ENCODE peak calls at places on chromosome 4, in five cellular contexts. One of them, this sample, is unnamed.

GRCh38 chr4:6546681-6547447 is 28.1 kb upstream of the MAN2B2 start:
- DNase-seq in upper lobe of left lung: peak; percentile 29
- DNase-seq in sigmoid colon: no peak
- DNase-seq in spleen: no peak
- DNase-seq in prostate gland: peak; percentile 33
- DNase-seq in this sample: no peak

GRCh38 chr4:8675383-8675782 is 82.8 kb downstream of the CPZ start:
- DNase-seq in upper lobe of left lung: no peak
- DNase-seq in prostate gland: no peak
- DNase-seq in spleen: peak; percentile 51
- DNase-seq in sigmoid colon: peak; percentile 55
- DNase-seq in this sample: no peak

GRCh38 chr4:187183826-187184225 is 460.2 kb upstream of the FAT1 start:
- DNase-seq in spleen: no peak
- DNase-seq in upper lobe of left lung: no peak
- DNase-seq in sigmoid colon: no peak
- DNase-seq in prostate gland: no peak
- DNase-seq in this sample: no peak

GRCh38 chr4:145071560-145071959 is 26.4 kb downstream of the ANAPC10 start:
- DNase-seq in prostate gland: no peak
- DNase-seq in sigmoid colon: no peak
- DNase-seq in upper lobe of left lung: no peak
- DNase-seq in spleen: no peak
- DNase-seq in this sample: no peak

GRCh38 chr4:138291431-138291830 is 49.3 kb upstream of the SLC7A11 start:
- DNase-seq in spleen: no peak
- DNase-seq in sigmoid colon: no peak
- DNase-seq in prostate gland: no peak
- DNase-seq in upper lobe of left lung: no peak
- DNase-seq in this sample: no peak

GRCh38 chr4:2836391-2836859 is 7.2 kb upstream of the ADD1 start:
- DNase-seq in sigmoid colon: peak; percentile 62
- DNase-seq in spleen: no peak
- DNase-seq in prostate gland: no peak
- DNase-seq in upper lobe of left lung: no peak
- DNase-seq in this sample: no peak

GRCh38 chr4:142112451-142112850 is 476.1 kb downstream of the IL15 start:
- DNase-seq in spleen: no peak
- DNase-seq in sigmoid colon: no peak
- DNase-seq in prostate gland: no peak
- DNase-seq in upper lobe of left lung: no peak
- DNase-seq in this sample: no peak

GRCh38 chr4:128688846-128689467 is 120.5 kb upstream of the JADE1 start:
- DNase-seq in prostate gland: no peak
- DNase-seq in sigmoid colon: no peak
- DNase-seq in spleen: no peak
- DNase-seq in upper lobe of left lung: no peak
- DNase-seq in this sample: no peak

GRCh38 chr4:124810814-124811213 is 98.3 kb upstream of the ANKRD50 start:
- DNase-seq in upper lobe of left lung: no peak
- DNase-seq in prostate gland: no peak
- DNase-seq in spleen: no peak
- DNase-seq in sigmoid colon: no peak
- DNase-seq in this sample: no peak

GRCh38 chr4:39353478-39354177 is 12.5 kb downstream of the RFC1 start:
- DNase-seq in spleen: no peak
- DNase-seq in upper lobe of left lung: no peak
- DNase-seq in sigmoid colon: no peak
- DNase-seq in prostate gland: no peak
- DNase-seq in this sample: no peak

GRCh38 chr4:73609688-73610087 is 10.5 kb downstream of the RASSF6 start:
- DNase-seq in upper lobe of left lung: no peak
- DNase-seq in spleen: no peak
- DNase-seq in prostate gland: no peak
- DNase-seq in sigmoid colon: no peak
- DNase-seq in this sample: no peak

GRCh38 chr4:17033256-17034245 is 135.1 kb upstream of the LDB2 start:
- DNase-seq in prostate gland: no peak
- DNase-seq in sigmoid colon: no peak
- DNase-seq in upper lobe of left lung: no peak
- DNase-seq in spleen: no peak
- DNase-seq in this sample: no peak

GRCh38 chr4:104451573-104451972 is 43.1 kb downstream of the CXXC4 start:
- DNase-seq in spleen: no peak
- DNase-seq in upper lobe of left lung: no peak
- DNase-seq in sigmoid colon: no peak
- DNase-seq in prostate gland: no peak
- DNase-seq in this sample: no peak

GRCh38 chr4:186807809-186808634 is 84.4 kb upstream of the FAT1 start:
- DNase-seq in spleen: no peak
- DNase-seq in upper lobe of left lung: no peak
- DNase-seq in sigmoid colon: no peak
- DNase-seq in prostate gland: no peak
- DNase-seq in this sample: no peak

GRCh38 chr4:128029907-128030306 is 31.2 kb upstream of the LARP1B start:
- DNase-seq in prostate gland: no peak
- DNase-seq in upper lobe of left lung: no peak
- DNase-seq in spleen: no peak
- DNase-seq in sigmoid colon: no peak
- DNase-seq in this sample: no peak

GRCh38 chr4:98394134-98394533 is 132.9 kb downstream of the RAP1GDS1 start:
- DNase-seq in upper lobe of left lung: no peak
- DNase-seq in sigmoid colon: no peak
- DNase-seq in spleen: no peak
- DNase-seq in prostate gland: no peak
- DNase-seq in this sample: no peak

GRCh38 chr4:105620640-105621323 is 68.4 kb downstream of the ARHGEF38 start:
- DNase-seq in prostate gland: no peak
- DNase-seq in upper lobe of left lung: peak; percentile 62
- DNase-seq in sigmoid colon: no peak
- DNase-seq in spleen: no peak
- DNase-seq in this sample: no peak

GRCh38 chr4:87811977-87812376 is 12.6 kb downstream of the IBSP start:
- DNase-seq in prostate gland: no peak
- DNase-seq in sigmoid colon: no peak
- DNase-seq in upper lobe of left lung: no peak
- DNase-seq in spleen: no peak
- DNase-seq in this sample: no peak

DNA sequence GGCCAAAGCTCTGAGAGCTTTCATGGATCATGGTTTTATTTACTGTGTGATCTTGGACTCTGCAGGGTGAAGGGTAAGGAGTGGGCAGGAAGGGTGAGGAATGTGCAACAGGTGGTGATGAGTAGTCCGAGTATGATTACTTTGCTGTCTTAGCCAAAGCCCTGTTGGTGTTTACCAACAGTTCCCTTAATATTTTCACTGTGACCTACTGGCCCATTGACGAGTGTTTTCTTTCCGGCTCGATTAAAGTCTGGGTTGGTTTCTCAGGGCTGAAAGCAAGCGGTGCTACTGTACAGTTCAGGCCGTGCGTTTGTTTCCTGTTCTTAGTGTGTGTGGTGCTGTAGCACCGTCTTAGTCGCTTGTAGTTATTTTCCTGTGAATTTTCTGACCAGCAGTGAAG is 2.6 kb downstream of the ARHGAP24 start:
- DNase-seq in spleen: no peak
- DNase-seq in upper lobe of left lung: no peak
- DNase-seq in prostate gland: no peak
- DNase-seq in sigmoid colon: no peak
- DNase-seq in this sample: no peak
- H3K4me3 ChIP-seq in spleen: peak overlapping the region; percentile 60
- H3K4me3 ChIP-seq in upper lobe of left lung: no peak overlapping the region
- H3K4me3 ChIP-seq in prostate gland: no peak overlapping the region
- H3K4me3 ChIP-seq in sigmoid colon: no peak overlapping the region
- H3K4me3 ChIP-seq in this sample: peak overlapping the region; percentile 66

GRCh38 chr4:93828332-93828829 is at the start of gene ATOH1:
- DNase-seq in spleen: no peak
- DNase-seq in prostate gland: no peak
- DNase-seq in upper lobe of left lung: no peak
- DNase-seq in sigmoid colon: no peak
- DNase-seq in this sample: no peak
- TF ChIP-seq POLR2AphosphoS5 in spleen: no peak
- TF ChIP-seq POLR2AphosphoS5 in prostate gland: no peak
- TF ChIP-seq POLR2AphosphoS5 in upper lobe of left lung: no peak
- TF ChIP-seq POLR2AphosphoS5 in sigmoid colon: no peak
- TF ChIP-seq POLR2AphosphoS5 in this sample: no peak

GRCh38 chr4:122901621-122902020 is 20.8 kb downstream of the NUDT6 start:
- DNase-seq in sigmoid colon: no peak
- DNase-seq in prostate gland: no peak
- DNase-seq in upper lobe of left lung: no peak
- DNase-seq in spleen: no peak
- DNase-seq in this sample: no peak

GRCh38 chr4:122896270-122896669 is 26.1 kb downstream of the NUDT6 start:
- DNase-seq in prostate gland: no peak
- DNase-seq in sigmoid colon: no peak
- DNase-seq in spleen: no peak
- DNase-seq in upper lobe of left lung: no peak
- DNase-seq in this sample: no peak

GRCh38 chr4:122900314-122900713 is 22.1 kb downstream of the NUDT6 start:
- DNase-seq in prostate gland: no peak
- DNase-seq in sigmoid colon: no peak
- DNase-seq in upper lobe of left lung: no peak
- DNase-seq in spleen: no peak
- DNase-seq in this sample: no peak

GRCh38 chr4:122898370-122899150 is 23.8 kb downstream of the NUDT6 start:
- DNase-seq in upper lobe of left lung: no peak
- DNase-seq in spleen: no peak
- DNase-seq in prostate gland: peak; percentile 70
- DNase-seq in sigmoid colon: no peak
- DNase-seq in this sample: peak; percentile 54

GRCh38 chr4:122899682-122900081 is 22.7 kb downstream of the NUDT6 start:
- DNase-seq in prostate gland: no peak
- DNase-seq in spleen: no peak
- DNase-seq in upper lobe of left lung: no peak
- DNase-seq in sigmoid colon: no peak
- DNase-seq in this sample: no peak
- TF ChIP-seq POLR2A in prostate gland: no peak
- TF ChIP-seq POLR2A in spleen: no peak
- TF ChIP-seq POLR2A in upper lobe of left lung: no peak
- TF ChIP-seq POLR2A in sigmoid colon: no peak
- TF ChIP-seq POLR2A in this sample: no peak

DNA sequence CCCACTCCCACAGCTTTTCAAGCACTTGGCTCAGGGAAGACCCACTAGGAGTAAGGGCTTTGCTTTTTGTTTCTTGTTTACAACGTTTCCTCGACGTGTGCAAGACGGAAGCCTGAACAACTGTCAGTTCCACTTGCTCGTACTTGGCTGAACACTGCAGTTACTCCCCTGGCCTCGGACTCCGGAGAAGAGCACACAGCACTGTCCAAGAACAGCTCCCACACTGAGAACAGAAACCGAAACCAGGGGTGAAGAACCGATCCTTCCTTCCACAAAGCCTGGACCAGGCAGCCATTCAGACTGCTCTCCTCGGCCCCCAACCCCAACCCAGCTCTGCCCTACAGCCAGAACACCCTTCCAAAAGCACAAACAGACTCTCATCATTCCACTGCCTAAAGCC is 25.5 kb downstream of the IRF2 start:
- DNase-seq in prostate gland: no peak
- DNase-seq in upper lobe of left lung: peak; percentile 67
- DNase-seq in sigmoid colon: peak; percentile 77
- DNase-seq in spleen: no peak
- DNase-seq in this sample: peak; percentile 35
- H3K4me3 ChIP-seq in prostate gland: peak overlapping the region; percentile 23
- H3K4me3 ChIP-seq in upper lobe of left lung: peak overlapping the region; percentile 11
- H3K4me3 ChIP-seq in sigmoid colon: peak overlapping the region; percentile 23
- H3K4me3 ChIP-seq in spleen: peak overlapping the region; percentile 3
- H3K4me3 ChIP-seq in this sample: peak overlapping the region; percentile 45

DNA sequence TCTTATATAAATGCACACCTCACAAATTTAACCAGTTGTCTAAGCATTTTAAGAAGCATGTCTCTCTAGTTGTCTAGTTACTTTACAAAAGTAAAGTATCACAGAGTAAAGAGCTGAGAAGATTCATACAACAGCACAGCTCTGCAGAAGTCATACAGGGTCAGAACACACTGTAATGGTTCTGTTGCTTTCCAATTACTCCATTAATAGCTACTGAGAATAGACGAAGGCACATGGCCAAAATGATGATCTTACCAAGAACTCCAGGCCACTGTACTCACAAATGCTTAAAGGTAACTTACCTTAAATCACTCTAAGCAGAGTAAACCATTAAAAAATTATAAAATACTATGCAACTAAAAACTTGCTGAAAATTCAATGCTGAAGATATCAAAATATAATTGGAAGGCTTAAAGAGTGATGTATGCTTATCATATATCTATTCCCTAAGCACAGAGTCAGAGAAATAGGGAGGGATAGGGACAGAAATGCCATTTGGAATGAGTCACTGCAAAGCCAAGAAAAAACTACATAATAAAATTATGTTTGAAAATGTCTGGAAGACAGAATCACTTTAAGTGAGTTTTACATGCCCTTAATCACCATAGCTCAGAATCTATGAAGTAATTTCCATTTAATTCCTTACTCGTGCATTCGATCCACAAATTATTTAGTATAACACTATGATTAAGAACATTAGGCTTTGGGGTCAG is 71.0 kb downstream of the DDX60L start:
- DNase-seq in spleen: no peak
- DNase-seq in upper lobe of left lung: no peak
- DNase-seq in prostate gland: no peak
- DNase-seq in sigmoid colon: no peak
- DNase-seq in this sample: no peak
- TF ChIP-seq POLR2AphosphoS5 in spleen: no peak
- TF ChIP-seq POLR2AphosphoS5 in upper lobe of left lung: no peak
- TF ChIP-seq POLR2AphosphoS5 in prostate gland: no peak
- TF ChIP-seq POLR2AphosphoS5 in sigmoid colon: peak; percentile 57
- TF ChIP-seq POLR2AphosphoS5 in this sample: no peak

DNA sequence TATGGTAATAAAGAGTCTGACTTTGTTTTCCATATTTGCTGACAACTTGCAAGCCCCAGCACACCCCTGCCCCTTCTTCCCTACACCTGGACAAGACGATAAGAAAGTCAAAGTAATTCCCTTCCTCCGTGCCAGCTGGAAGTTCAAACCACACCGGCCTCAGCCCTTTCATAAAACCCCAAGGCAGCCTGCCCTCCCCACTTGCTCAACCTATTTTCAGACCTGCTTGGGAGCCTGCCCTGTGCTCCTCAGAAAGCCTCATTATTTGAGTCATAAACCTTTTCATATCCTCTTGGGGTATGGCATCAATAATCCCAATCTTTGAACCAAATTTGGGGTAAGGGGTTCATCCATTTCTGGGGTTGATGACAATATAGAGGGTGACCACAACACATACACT is 29.5 kb downstream of the NIPAL1 start:
- DNase-seq in upper lobe of left lung: no peak
- DNase-seq in prostate gland: peak; percentile 17
- DNase-seq in spleen: no peak
- DNase-seq in sigmoid colon: no peak
- DNase-seq in this sample: no peak
- TF ChIP-seq POLR2A in upper lobe of left lung: no peak
- TF ChIP-seq POLR2A in prostate gland: no peak
- TF ChIP-seq POLR2A in spleen: no peak
- TF ChIP-seq POLR2A in sigmoid colon: no peak
- TF ChIP-seq POLR2A in this sample: no peak

GRCh38 chr4:150206981-150207380 is 128.7 kb downstream of the DCLK2 start:
- DNase-seq in sigmoid colon: no peak
- DNase-seq in upper lobe of left lung: no peak
- DNase-seq in spleen: no peak
- DNase-seq in prostate gland: no peak
- DNase-seq in this sample: no peak
- H3K4me3 ChIP-seq in sigmoid colon: no peak overlapping the region
- H3K4me3 ChIP-seq in upper lobe of left lung: no peak overlapping the region
- H3K4me3 ChIP-seq in spleen: no peak overlapping the region
- H3K4me3 ChIP-seq in prostate gland: no peak overlapping the region
- H3K4me3 ChIP-seq in this sample: no peak overlapping the region

GRCh38 chr4:118835896-118836762 is at the start of gene SEC24D:
- DNase-seq in prostate gland: peak; percentile 80
- DNase-seq in spleen: peak; percentile 97
- DNase-seq in sigmoid colon: peak; percentile 95
- DNase-seq in upper lobe of left lung: peak; percentile 91
- DNase-seq in this sample: peak; percentile 77
- TF ChIP-seq POLR2AphosphoS5 in prostate gland: peak; percentile 4
- TF ChIP-seq POLR2AphosphoS5 in spleen: peak; percentile 92
- TF ChIP-seq POLR2AphosphoS5 in sigmoid colon: peak; percentile 94
- TF ChIP-seq POLR2AphosphoS5 in upper lobe of left lung: peak; percentile 81
- TF ChIP-seq POLR2AphosphoS5 in this sample: peak; percentile 62